ENCODE peak calls at places on chromosomes 12 and 14, in four cellular contexts. U, V, P and E are unnamed samples.

GRCh38 chr14:102029956-102030355 is 56.9 kb downstream of the HSP90AA1 start:
- DNase-seq in U (no peak), P (no peak), V (no peak), E (no peak)

GRCh38 chr14:88493392-88494185 is 61.2 kb downstream of the PTPN21 start:
- DNase-seq in P (no peak), U (no peak), V (no peak), E (no peak)

GRCh38 chr14:57729208-57730187 is 136.4 kb downstream of the SLC35F4 start:
- DNase-seq in V (no peak), U (no peak), P (no peak), E (no peak)

GRCh38 chr12:108561852-108562347 is 496 bp upstream of the ISCU start:
- DNase-seq in P (no peak), U (no peak), V (no peak), E (no peak)

GRCh38 chr12:92469837-92470236 is 233.0 kb upstream of the PLEKHG7 start:
- DNase-seq in P (no peak), U (no peak), V (no peak), E (no peak)

GRCh38 chr14:78836777-78837176 is 666.6 kb downstream of the NRXN3 start:
- DNase-seq in U (peak), V (peak), P (no peak), E (peak)

GRCh38 chr12:113162102-113163029 is 12.8 kb downstream of the CFAP73 start:
- DNase-seq in V (no peak), U (peak), P (no peak), E (no peak)

GRCh38 chr14:59754256-59754655 is 116.3 kb downstream of the RTN1 start:
- DNase-seq in P (no peak), U (no peak), V (no peak), E (no peak)

GRCh38 chr12:10623131-10623530 is 9.7 kb upstream of the MAGOHB start:
- DNase-seq in P (no peak), V (no peak), U (no peak), E (no peak)

GRCh38 chr12:124927325-124928094 is 13.1 kb upstream of the UBC start:
- DNase-seq in U (peak), V (no peak), P (no peak), E (peak)

GRCh38 chr12:110721570-110721969 is 21.1 kb downstream of the PPP1CC start:
- DNase-seq in P (no peak), U (no peak), V (peak), E (no peak)

GRCh38 chr12:124992874-124993567 is 424 bp upstream of the BRI3BP start:
- DNase-seq in V (peak), P (peak), U (peak), E (peak)

GRCh38 chr12:52873832-52874572 is 25.2 kb upstream of the KRT78 start:
- DNase-seq in V (peak), P (peak), U (peak), E (no peak)

GRCh38 chr12:109618091-109618490 is 44.5 kb downstream of the MVK start:
- DNase-seq in P (no peak), U (no peak), V (no peak), E (no peak)